ENCODE peak calls at places on chromosomes 13 and 19, in ten cellular contexts. C is left ventricle myocardium inferior, J is GM23338, W is astrocyte, Z is foreskin fibroblast, M is heart left ventricle, G is tibial artery, Y is esophagus squamous epithelium, D is right lobe of liver, K is fibroblast of villous mesenchyme. R is an unnamed sample.

GRCh38 chr13:76882431-76882830 is 3.8 kb downstream of the KCTD12 start:
- DNase-seq in Y (no peak), M (no peak), G (peak; percentile 68), K (peak; percentile 45), D (no peak), J (no peak), C (no peak), W (peak; percentile 23), Z (peak; percentile 88), R (peak; percentile 65)

GRCh38 chr19:29491491-29491890 is 34.3 kb upstream of the VSTM2B start:
- DNase-seq in Z (no peak), D (no peak), G (peak; percentile 37), W (no peak), J (no peak), M (no peak), C (no peak), Y (no peak), K (no peak), R (no peak)

GRCh38 chr13:106533101-106533939 is 2.1 kb downstream of the EFNB2 start:
- DNase-seq in J (peak; percentile 88), C (peak; percentile 81), G (peak; percentile 89), K (peak; percentile 85), Z (peak; percentile 96), Y (no peak), W (peak; percentile 69), M (peak; percentile 83), D (peak; percentile 86), R (no peak)

GRCh38 chr19:13118424-13119193 is 545 bp downstream of the NACC1 start:
- DNase-seq in W (peak; percentile 30), Y (no peak), G (no peak), D (peak; percentile 71), K (peak; percentile 51), J (peak; percentile 97), C (peak; percentile 43), M (peak; percentile 55), Z (peak; percentile 73), R (no peak)

GRCh38 chr19:45952691-45953505 is 20.8 kb downstream of the NOVA2 start:
- DNase-seq in G (no peak), Y (no peak), M (no peak), C (peak; percentile 40), D (no peak), Z (peak; percentile 75), W (peak; percentile 10), K (peak; percentile 51), J (peak; percentile 98), R (no peak)

GRCh38 chr13:27367570-27367969 is 56.8 kb upstream of the GTF3A start:
- DNase-seq in D (peak; percentile 70), G (no peak), C (no peak), K (no peak), J (no peak), Z (no peak), W (no peak), M (no peak), Y (no peak), R (no peak)

GRCh38 chr19:3095375-3096191 is 1.4 kb downstream of the GNA11 start:
- DNase-seq in K (peak; percentile 35), G (no peak), Z (peak; percentile 32), M (no peak), D (peak; percentile 57), J (peak; percentile 92), C (no peak), Y (no peak), W (no peak), R (no peak)

GRCh38 chr13:50082426-50083283 is 67.4 kb downstream of the KCNRG start:
- DNase-seq in Z (peak; percentile 80), G (peak; percentile 70), W (peak; percentile 75), D (peak; percentile 88), C (peak; percentile 48), M (peak; percentile 64), Y (no peak), K (peak; percentile 78), J (peak; percentile 85), R (peak; percentile 18)

GRCh38 chr19:36488816-36489138 is 584 bp downstream of the ZNF566 start:
- DNase-seq in Y (no peak), M (no peak), W (no peak), C (no peak), D (no peak), Z (peak; percentile 33), J (no peak), G (no peak), K (peak; percentile 6), R (no peak)

GRCh38 chr19:6066661-6067646 is 43.3 kb downstream of the RFX2 start:
- DNase-seq in J (peak; percentile 98), C (peak; percentile 93), G (peak; percentile 95), D (peak; percentile 93), Z (peak; percentile 84), W (peak; percentile 88), Y (peak; percentile 25), K (peak; percentile 82), M (peak; percentile 98), R (peak; percentile 64)

GRCh38 chr19:43777163-43777700 is 3.5 kb downstream of the KCNN4 start:
- DNase-seq in K (no peak), C (no peak), D (no peak), G (no peak), W (peak; percentile 65), Z (peak; percentile 44), M (no peak), Y (no peak), J (no peak), R (no peak)

GRCh38 chr19:43780706-43781525 is at the start of gene KCNN4:
- DNase-seq in W (peak; percentile 91), Y (peak; percentile 40), K (peak; percentile 25), D (no peak), C (no peak), J (no peak), Z (peak; percentile 68), G (no peak), M (no peak), R (peak; percentile 39)

GRCh38 chr19:43779147-43779819 is 1.5 kb downstream of the KCNN4 start:
- DNase-seq in G (peak; percentile 72), J (no peak), D (peak; percentile 55), C (peak; percentile 36), K (no peak), W (no peak), M (no peak), Z (no peak), Y (no peak), R (no peak)

GRCh38 chr19:43779820-43780219 is 953 bp downstream of the KCNN4 start:
- DNase-seq in J (no peak), K (no peak), Y (no peak), W (no peak), M (no peak), G (no peak), D (no peak), Z (no peak), C (no peak), R (no peak)

DNA sequence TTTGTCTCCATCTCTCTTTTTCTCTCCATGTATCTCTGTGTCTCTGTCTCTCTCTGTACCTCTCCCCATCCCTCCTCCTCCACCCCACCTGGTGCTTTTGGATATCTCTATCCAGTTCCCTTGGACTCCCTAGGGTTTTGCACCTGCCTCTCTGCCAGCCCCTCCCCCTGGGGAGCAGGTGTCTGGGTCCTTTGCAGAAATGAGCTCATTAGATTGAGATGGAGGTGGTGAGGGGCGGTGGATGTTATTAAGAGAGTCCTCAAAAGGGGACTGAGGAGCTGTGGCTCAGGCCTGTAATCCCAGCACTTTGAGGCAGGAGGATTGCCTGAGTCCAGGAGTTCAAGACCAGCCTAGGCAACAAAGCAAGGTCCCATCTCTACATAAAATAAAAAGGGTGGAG is 2.1 kb downstream of the KCNN4 start:
- DNase-seq in C (no peak), M (no peak), G (no peak), J (no peak), K (no peak), W (no peak), Z (no peak), D (no peak), Y (no peak), R (no peak)
- H3K4me3 ChIP-seq in C (no peak overlapping the region), M (no peak overlapping the region), G (no peak overlapping the region), J (no peak overlapping the region), K (no peak overlapping the region), W (no peak overlapping the region), Z (no peak overlapping the region), D (no peak overlapping the region), Y (no peak overlapping the region), R (no peak overlapping the region)

DNA sequence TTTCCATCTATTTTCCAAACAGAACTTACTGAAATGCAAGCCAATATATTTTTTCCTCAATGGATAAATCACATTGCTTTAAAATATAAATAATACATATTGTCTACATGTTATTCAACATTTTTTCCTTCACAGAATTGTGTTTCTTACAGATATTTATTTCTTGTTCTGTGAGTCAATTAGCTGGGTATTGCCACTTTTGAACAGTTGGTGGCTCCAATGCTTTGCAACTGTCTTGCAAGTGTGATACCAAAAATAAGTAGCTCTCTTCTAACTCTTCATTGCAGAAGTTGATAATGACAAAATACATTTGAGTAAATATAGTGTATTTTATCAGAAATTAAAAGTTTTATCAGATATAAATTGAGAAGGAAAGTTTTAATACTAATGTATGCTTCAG is 17.1 kb upstream of the GPC5 start:
- DNase-seq in W (peak; percentile 12), Y (no peak), K (peak; percentile 5), D (no peak), J (no peak), Z (no peak), C (no peak), G (no peak), M (no peak), R (no peak)
- TF ChIP-seq CTCF in W (peak; percentile 34), Y (no peak), K (peak; percentile 19), D (peak; percentile 44), J (peak; percentile 57), Z (peak; percentile 5), C (peak; percentile 52), G (peak; percentile 10), M (peak; percentile 22), R (peak; percentile 18)

GRCh38 chr19:30897034-30897433 is 452.2 kb downstream of the TSHZ3 start:
- DNase-seq in Y (no peak), J (no peak), K (no peak), C (no peak), G (no peak), D (no peak), M (no peak), Z (no peak), W (no peak), R (no peak)
- H3K4me3 ChIP-seq in Y (no peak overlapping the region), J (peak overlapping the region; percentile 37), K (no peak overlapping the region), C (no peak overlapping the region), G (no peak overlapping the region), D (no peak overlapping the region), M (no peak overlapping the region), Z (no peak overlapping the region), W (no peak overlapping the region), R (no peak overlapping the region)

GRCh38 chr19:18718846-18719458 is 35.5 kb downstream of the CRTC1 start:
- DNase-seq in M (no peak), Z (no peak), W (no peak), K (no peak), J (no peak), Y (no peak), D (no peak), C (no peak), G (no peak), R (no peak)

GRCh38 chr19:18717601-18718000 is 34.1 kb downstream of the CRTC1 start:
- DNase-seq in C (no peak), Y (no peak), M (no peak), G (no peak), Z (no peak), W (no peak), K (no peak), J (no peak), D (no peak), R (no peak)

GRCh38 chr19:18715416-18715815 is 31.9 kb downstream of the CRTC1 start:
- DNase-seq in W (no peak), M (no peak), Y (no peak), Z (no peak), D (no peak), C (no peak), G (no peak), J (no peak), K (no peak), R (no peak)

GRCh38 chr19:18718015-18718526 is 34.6 kb downstream of the CRTC1 start:
- DNase-seq in D (no peak), Z (no peak), K (no peak), W (no peak), J (no peak), M (no peak), G (no peak), Y (no peak), C (no peak), R (no peak)

GRCh38 chr19:18716857-18717256 is 33.4 kb downstream of the CRTC1 start:
- DNase-seq in D (no peak), M (no peak), J (no peak), C (no peak), G (no peak), W (no peak), Z (no peak), Y (no peak), K (no peak), R (no peak)
- TF ChIP-seq CTCF in D (no peak), M (no peak), J (no peak), C (no peak), G (no peak), W (no peak), Z (no peak), Y (no peak), K (no peak), R (no peak)

R was measured in AG09309.